ENCODE peak calls at places on chromosomes 13 and 19, in nine cellular contexts. W is EL; H is NCI-H446; A is K562; M is activated CD4-positive, alpha-beta T cell treated with anti-CD3 and anti-CD28 coated beads for 48 hours; J is mesendoderm; K is Kasumi-1; D is left ventricle myocardium inferior; U is left cardiac atrium. S is an unnamed sample.
A peak's percentile ranks its signal among the peaks of the same experiment; 100 is the strongest.

GRCh38 chr19:4524808-4525562 is 6.7 kb upstream of the PLIN4 start:
- DNase-seq in W (peak; percentile 46), H (peak; percentile 17), A (peak; percentile 76), M (peak; percentile 85), J (peak; percentile 53), K (peak; percentile 52), D (peak; percentile 58), U (peak; percentile 64), S (peak; percentile 87)

GRCh38 chr19:23116802-23117571 is at the start of gene ZNF730:
- DNase-seq in W (peak; percentile 81), H (no peak), A (peak; percentile 51), M (peak; percentile 68), J (peak; percentile 97), K (peak; percentile 9), D (peak; percentile 33), U (peak; percentile 45), S (peak; percentile 84)

GRCh38 chr19:31718041-31718440 is 368.8 kb upstream of the TSHZ3 start:
- DNase-seq in W (no peak), H (no peak), A (no peak), M (no peak), J (no peak), K (no peak), D (no peak), U (no peak), S (no peak)

GRCh38 chr13:65913173-65913572 is 1317.0 kb downstream of the PCDH9 start:
- DNase-seq in W (peak; percentile 85), H (no peak), A (no peak), M (no peak), J (no peak), K (no peak), D (no peak), U (no peak), S (no peak)

GRCh38 chr13:112838038-112838965 is 130.7 kb upstream of the MCF2L start:
- DNase-seq in W (no peak), H (no peak), A (no peak), M (no peak), J (no peak), K (no peak), D (no peak), U (no peak), S (no peak)

GRCh38 chr19:54431255-54431838 is 16.1 kb downstream of the TTYH1 start:
- DNase-seq in W (no peak), H (no peak), A (no peak), M (no peak), J (no peak), K (no peak), D (peak; percentile 56), U (peak; percentile 66), S (no peak)

GRCh38 chr19:14530005-14530348 is 583 bp downstream of the TECR start:
- DNase-seq in W (peak; percentile 30), H (no peak), A (no peak), M (no peak), J (peak; percentile 45), K (peak; percentile 61), D (no peak), U (no peak), S (no peak)

GRCh38 chr19:47417107-47417745 is 2.1 kb downstream of the MEIS3 start:
- DNase-seq in W (no peak), H (no peak), A (no peak), M (no peak), J (no peak), K (no peak), D (no peak), U (no peak), S (no peak)

GRCh38 chr13:112756081-112756480 is 66.2 kb downstream of the ATP11A start:
- DNase-seq in W (no peak), H (no peak), A (no peak), M (no peak), J (no peak), K (no peak), D (no peak), U (no peak), S (no peak)

GRCh38 chr19:52936958-52937334 is 13.7 kb upstream of the ZNF888 start:
- DNase-seq in W (no peak), H (no peak), A (no peak), M (no peak), J (no peak), K (no peak), D (no peak), U (no peak), S (no peak)

GRCh38 chr19:40241125-40241808 is 14.8 kb upstream of the CCNP start:
- DNase-seq in W (no peak), H (no peak), A (no peak), M (no peak), J (no peak), K (no peak), D (no peak), U (no peak), S (no peak)

GRCh38 chr13:48437381-48437780 is 24.5 kb upstream of the LPAR6 start:
- DNase-seq in W (no peak), H (peak; percentile 49), A (no peak), M (no peak), J (no peak), K (no peak), D (peak; percentile 76), U (peak; percentile 68), S (no peak)

GRCh38 chr19:47190167-47190727 is 40.8 kb downstream of the BBC3 start:
- DNase-seq in W (peak; percentile 75), H (no peak), A (no peak), M (peak; percentile 75), J (no peak), K (no peak), D (peak; percentile 21), U (peak; percentile 57), S (no peak)

GRCh38 chr19:41933693-41934426 is 5.6 kb upstream of the ERFL start:
- DNase-seq in W (no peak), H (no peak), A (no peak), M (no peak), J (no peak), K (peak; percentile 53), D (no peak), U (no peak), S (no peak)

GRCh38 chr19:54364775-54365257 is at the start of gene LAIR1:
- DNase-seq in W (no peak), H (no peak), A (no peak), M (peak; percentile 68), J (no peak), K (peak; percentile 97), D (no peak), U (peak; percentile 37), S (no peak)

GRCh38 chr19:8323781-8324185 is 2.5 kb downstream of the RPS28 start:
- DNase-seq in W (no peak), H (no peak), A (peak; percentile 19), M (no peak), J (no peak), K (no peak), D (no peak), U (no peak), S (no peak)

GRCh38 chr19:47671499-47671898 is 41.7 kb upstream of the EHD2 start:
- DNase-seq in W (no peak), H (no peak), A (no peak), M (no peak), J (no peak), K (no peak), D (no peak), U (no peak), S (no peak)

GRCh38 chr19:18519962-18520847 is 1.7 kb downstream of the ELL start:
- DNase-seq in W (peak; percentile 85), H (peak; percentile 33), A (peak; percentile 60), M (peak; percentile 74), J (peak; percentile 88), K (peak; percentile 65), D (peak; percentile 41), U (peak; percentile 67), S (peak; percentile 67)

GRCh38 chr19:5896365-5897076 is 7.1 kb downstream of the NDUFA11 start:
- DNase-seq in W (no peak), H (no peak), A (no peak), M (no peak), J (no peak), K (no peak), D (no peak), U (no peak), S (no peak)

GRCh38 chr19:8611391-8611883 is 922 bp upstream of the ADAMTS10 start:
- DNase-seq in W (no peak), H (no peak), A (no peak), M (peak; percentile 12), J (peak; percentile 38), K (no peak), D (no peak), U (peak; percentile 41), S (no peak)